ENCODE peak calls at places on chromosome 19, in seven cellular contexts. A is osteoblast; L is prostate gland; N is SHP77; H is T1000; Q is stimulated activated CD4-positive, alpha-beta T cell treated with anti-CD3 and anti-CD28 coated beads, Interleukin-2, amount 100 ng/mL, for 24 hours; Y is NCI-H69. B is an unnamed sample.

GRCh38 chr19:3605770-3606169 is 905 bp downstream of the TBXA2R start:
- DNase-seq in A (no peak), L (no peak), N (no peak), H (no peak), Q (no peak), Y (peak), B (no peak)

GRCh38 chr19:21841081-21841783 is 5.2 kb upstream of the ZNF43 start:
- DNase-seq in A (no peak), L (no peak), N (no peak), H (no peak), Q (no peak), Y (no peak), B (no peak)

GRCh38 chr19:24099829-24100228 is 12.8 kb downstream of the ZNF254 start:
- DNase-seq in A (no peak), L (no peak), N (no peak), H (no peak), Q (no peak), Y (no peak), B (no peak)

GRCh38 chr19:3343619-3344502 is 22.5 kb upstream of the NFIC start:
- DNase-seq in A (peak), L (peak), N (peak), H (peak), Q (peak), Y (peak), B (peak)

GRCh38 chr19:49594157-49595005 is 3.4 kb downstream of the PRR12 start:
- DNase-seq in A (peak), L (no peak), N (no peak), H (no peak), Q (no peak), Y (no peak), B (no peak)

GRCh38 chr19:39297931-39298634 is 1.9 kb downstream of the IFNL1 start:
- DNase-seq in A (no peak), L (no peak), N (no peak), H (no peak), Q (peak), Y (no peak), B (no peak)

GRCh38 chr19:35120492-35120891 is 4.9 kb downstream of the FXYD3 start:
- DNase-seq in A (peak), L (no peak), N (no peak), H (peak), Q (no peak), Y (peak), B (no peak)

GRCh38 chr19:38142176-38143035 is 81.6 kb downstream of the DPF1 start:
- DNase-seq in A (peak), L (no peak), N (peak), H (no peak), Q (peak), Y (peak), B (peak)

GRCh38 chr19:18112989-18113478 is 15.5 kb downstream of the MAST3 start:
- DNase-seq in A (peak), L (peak), N (peak), H (peak), Q (peak), Y (peak), B (peak)

GRCh38 chr19:28019901-28020300 is 1193.0 kb downstream of the UQCRFS1 start:
- DNase-seq in A (no peak), L (no peak), N (no peak), H (no peak), Q (no peak), Y (no peak), B (no peak)

GRCh38 chr19:50266896-50267295 is 62.3 kb downstream of the KCNC3 start:
- DNase-seq in A (peak), L (no peak), N (no peak), H (no peak), Q (peak), Y (peak), B (no peak)

GRCh38 chr19:8455018-8455417 is 10.2 kb downstream of the HNRNPM start:
- DNase-seq in A (no peak), L (no peak), N (no peak), H (no peak), Q (no peak), Y (no peak), B (no peak)

GRCh38 chr19:8304841-8305621 is 3.1 kb downstream of the CD320 start:
- DNase-seq in A (peak), L (peak), N (no peak), H (no peak), Q (peak), Y (no peak), B (no peak)

GRCh38 chr19:9565900-9566705 is 18.2 kb downstream of the ZNF121 start:
- DNase-seq in A (no peak), L (no peak), N (no peak), H (no peak), Q (no peak), Y (peak), B (no peak)

GRCh38 chr19:31616031-31616430 is 266.8 kb upstream of the TSHZ3 start:
- DNase-seq in A (peak), L (no peak), N (no peak), H (no peak), Q (no peak), Y (no peak), B (no peak)

GRCh38 chr19:6238643-6239281 is 41.0 kb downstream of the MLLT1 start:
- DNase-seq in A (peak), L (peak), N (no peak), H (no peak), Q (no peak), Y (peak), B (peak)

GRCh38 chr19:31258211-31259052 is 90.8 kb downstream of the TSHZ3 start:
- DNase-seq in A (peak), L (no peak), N (no peak), H (no peak), Q (no peak), Y (no peak), B (no peak)

GRCh38 chr19:928471-929259 is 2.8 kb downstream of the ARID3A start:
- DNase-seq in A (peak), L (no peak), N (no peak), H (no peak), Q (no peak), Y (no peak), B (no peak)

GRCh38 chr19:51101171-51101865 is 6.9 kb downstream of the CTU1 start:
- DNase-seq in A (peak), L (no peak), N (no peak), H (no peak), Q (no peak), Y (no peak), B (no peak)

GRCh38 chr19:3575260-3575741 is 2.6 kb downstream of the HMG20B start:
- DNase-seq in A (peak), L (no peak), N (peak), H (no peak), Q (no peak), Y (peak), B (no peak)

GRCh38 chr19:7494416-7495098 is 5.7 kb upstream of the PEX11G start:
- DNase-seq in A (peak), L (peak), N (peak), H (no peak), Q (no peak), Y (no peak), B (peak)

GRCh38 chr19:11092181-11092538 is 2.9 kb downstream of the LDLR start:
- DNase-seq in A (peak), L (no peak), N (no peak), H (peak), Q (peak), Y (no peak), B (no peak)

GRCh38 chr19:35901055-35901644 is 810 bp upstream of the NFKBID start:
- DNase-seq in A (peak), L (no peak), N (no peak), H (no peak), Q (no peak), Y (no peak), B (no peak)

GRCh38 chr19:57242821-57243220 is 2.4 kb downstream of the ZNF805 start:
- DNase-seq in A (no peak), L (no peak), N (no peak), H (no peak), Q (no peak), Y (no peak), B (no peak)

GRCh38 chr19:29668746-29669609 is 3.7 kb downstream of the PLEKHF1 start:
- DNase-seq in A (peak), L (no peak), N (no peak), H (no peak), Q (no peak), Y (no peak), B (no peak)

GRCh38 chr19:24141612-24142011 is 54.6 kb downstream of the ZNF254 start:
- DNase-seq in A (no peak), L (no peak), N (no peak), H (no peak), Q (no peak), Y (no peak), B (no peak)

GRCh38 chr19:13398780-13399726 is 107.2 kb downstream of the CACNA1A start:
- DNase-seq in A (peak), L (no peak), N (no peak), H (peak), Q (no peak), Y (peak), B (no peak)

GRCh38 chr19:44807652-44808462 is 1.0 kb upstream of the BCAM start:
- DNase-seq in A (peak), L (peak), N (peak), H (peak), Q (no peak), Y (peak), B (peak)

GRCh38 chr19:1856345-1856697 is 7.1 kb downstream of the KLF16 start:
- DNase-seq in A (no peak), L (no peak), N (no peak), H (no peak), Q (no peak), Y (peak), B (no peak)

GRCh38 chr19:1390594-1391423 is 7.1 kb downstream of the NDUFS7 start:
- DNase-seq in A (peak), L (no peak), N (no peak), H (no peak), Q (no peak), Y (no peak), B (no peak)

GRCh38 chr19:34732548-34733255 is 1.3 kb upstream of the ZNF181 start:
- DNase-seq in A (peak), L (no peak), N (peak), H (no peak), Q (no peak), Y (peak), B (no peak)

GRCh38 chr19:19537321-19538048 is 580 bp upstream of the CILP2 start:
- DNase-seq in A (peak), L (no peak), N (no peak), H (no peak), Q (no peak), Y (peak), B (no peak)

GRCh38 chr19:19758164-19758563 is 25.3 kb upstream of the ZNF14 start:
- DNase-seq in A (peak), L (no peak), N (no peak), H (no peak), Q (no peak), Y (no peak), B (no peak)

GRCh38 chr19:14555918-14556661 is 15.8 kb downstream of the NDUFB7 start:
- DNase-seq in A (peak), L (no peak), N (no peak), H (no peak), Q (no peak), Y (no peak), B (no peak)

GRCh38 chr19:18086590-18087138 is at the start of gene IL12RB1:
- DNase-seq in A (no peak), L (no peak), N (no peak), H (no peak), Q (peak), Y (no peak), B (no peak)